ENCODE peak calls at places on chromosomes 7 and 10, in seven cellular contexts. C is breast epithelium, E is sigmoid colon, D is prostate gland, P is transverse colon, A is A549, W is gastrocnemius medialis. Q is an unnamed sample.
A peak's percentile ranks its signal among the peaks of the same experiment; 100 is the strongest.

GRCh38 chr10:87862644-87863101 is 660 bp downstream of the KLLN start:
- DNase-seq in D (no peak), P (no peak), W (no peak), E (no peak), C (no peak), A (no peak), Q (no peak)

GRCh38 chr7:3095046-3095445 is 51.4 kb upstream of the CARD11 start:
- DNase-seq in A (no peak), W (peak; percentile 4), D (no peak), C (no peak), E (no peak), P (peak; percentile 25), Q (no peak)

GRCh38 chr7:131021902-131022301 is 287.9 kb upstream of the KLF14 start:
- DNase-seq in P (no peak), D (no peak), A (no peak), W (no peak), C (no peak), E (no peak), Q (no peak)

GRCh38 chr10:124943301-124944092 is 1.6 kb downstream of the ZRANB1 start:
- DNase-seq in P (no peak), C (no peak), D (no peak), A (no peak), E (no peak), W (no peak), Q (no peak)

GRCh38 chr10:105973252-105973877 is 1191.1 kb downstream of the SORCS1 start:
- DNase-seq in W (no peak), C (no peak), A (no peak), P (no peak), D (no peak), E (no peak), Q (no peak)

GRCh38 chr7:5215313-5215712 is 25.3 kb downstream of the WIPI2 start:
- DNase-seq in E (peak; percentile 18), A (no peak), D (no peak), W (no peak), P (no peak), C (no peak), Q (no peak)

GRCh38 chr7:152899482-152900166 is 140.1 kb downstream of the ACTR3B start:
- DNase-seq in E (no peak), W (peak; percentile 81), P (no peak), A (no peak), C (no peak), D (peak; percentile 68), Q (no peak)

GRCh38 chr10:27252267-27253000 is 11.8 kb upstream of the ACBD5 start:
- DNase-seq in C (peak; percentile 66), W (no peak), A (peak; percentile 36), D (no peak), P (peak; percentile 83), E (no peak), Q (peak; percentile 84)

GRCh38 chr7:105268056-105268455 is 120.7 kb downstream of the SRPK2 start:
- DNase-seq in A (peak; percentile 35), E (no peak), P (no peak), C (no peak), D (no peak), W (no peak), Q (peak; percentile 14)

GRCh38 chr7:90119178-90119971 is 34.9 kb upstream of the STEAP1 start:
- DNase-seq in A (no peak), E (peak; percentile 68), C (peak; percentile 54), D (peak; percentile 19), P (no peak), W (no peak), Q (no peak)

DNA sequence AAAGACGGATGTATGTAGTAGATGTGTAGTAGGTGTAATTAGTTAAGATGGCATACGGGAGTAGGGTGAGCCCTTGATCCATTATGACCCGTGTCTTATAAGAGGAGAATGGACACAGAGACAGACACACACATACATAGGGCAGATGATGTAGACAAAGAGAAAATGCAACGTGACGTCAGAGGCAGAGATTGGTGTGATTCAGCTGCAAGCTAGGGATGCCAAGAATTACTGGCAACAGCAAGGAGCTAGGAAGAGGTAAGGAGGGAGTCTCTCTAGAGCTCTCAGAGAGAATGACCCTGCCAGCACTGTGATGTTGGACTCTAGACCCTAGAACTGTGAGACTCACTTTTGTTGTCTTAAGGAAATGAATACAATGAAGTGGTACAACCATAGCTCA is 247.0 kb upstream of the HABP2 start:
- DNase-seq in W (no peak), P (no peak), C (no peak), E (no peak), A (no peak), D (no peak), Q (no peak)
- TF ChIP-seq POLR2A in W (no peak), P (no peak), C (no peak), E (no peak), A (no peak), D (no peak), Q (no peak)

GRCh38 chr7:36390199-36391090 is 783 bp downstream of the ANLN start:
- DNase-seq in P (peak; percentile 85), A (peak; percentile 88), W (no peak), C (peak; percentile 79), D (peak; percentile 82), E (peak; percentile 69), Q (peak; percentile 85)

GRCh38 chr7:36391436-36392198 is 2.0 kb downstream of the ANLN start:
- DNase-seq in A (no peak), E (no peak), C (no peak), D (no peak), W (no peak), P (no peak), Q (peak; percentile 21)

GRCh38 chr7:36387437-36388345 is 2.0 kb upstream of the ANLN start:
- DNase-seq in W (no peak), P (no peak), E (no peak), C (no peak), D (no peak), A (peak; percentile 31), Q (no peak)

GRCh38 chr7:36388423-36388822 is 1.2 kb upstream of the ANLN start:
- DNase-seq in A (no peak), E (no peak), W (no peak), D (no peak), C (no peak), P (no peak), Q (no peak)

DNA sequence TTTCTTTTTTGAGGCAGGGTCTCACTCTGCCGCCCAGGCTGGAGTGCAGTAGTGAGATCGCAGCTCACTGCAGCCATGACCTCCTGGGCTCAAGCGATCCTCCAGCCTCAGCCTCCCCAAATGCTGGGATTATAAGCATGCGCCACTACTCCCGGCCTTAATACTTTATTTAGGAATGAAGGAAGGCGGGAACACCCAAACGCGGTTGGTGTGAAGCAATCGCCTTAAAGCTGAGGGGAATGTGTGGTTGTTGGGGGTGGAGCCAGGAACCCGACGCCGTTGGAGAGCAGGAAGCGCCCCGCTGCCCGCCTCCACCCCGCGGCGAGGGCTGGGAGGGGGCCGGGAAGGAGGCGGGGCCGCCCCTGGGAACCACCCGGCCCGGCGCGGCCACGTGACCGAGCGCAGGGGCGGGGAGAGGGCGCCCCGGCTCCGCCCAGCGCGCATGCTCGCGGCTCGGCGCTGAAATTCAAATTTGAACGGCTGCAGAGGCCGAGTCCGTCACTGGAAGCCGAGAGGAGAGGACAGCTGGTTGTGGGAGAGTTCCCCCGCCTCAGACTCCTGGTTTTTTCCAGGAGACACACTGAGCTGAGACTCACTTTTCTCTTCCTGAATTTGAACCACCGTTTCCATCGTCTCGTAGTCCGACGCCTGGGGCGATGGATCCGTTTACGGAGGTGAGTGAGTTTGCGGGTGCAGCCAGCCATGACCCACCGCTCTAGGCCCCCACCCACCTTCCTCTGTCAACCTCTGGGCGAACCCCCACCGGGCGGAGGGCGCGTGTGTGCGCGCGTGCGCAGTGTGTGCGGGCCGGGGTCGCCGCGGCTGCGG is at the start of gene ANLN:
- DNase-seq in W (peak; percentile 79), D (peak; percentile 90), E (peak; percentile 97), P (peak; percentile 95), A (peak; percentile 93), C (peak; percentile 89), Q (peak; percentile 91)
- TF ChIP-seq POLR2A in W (no peak), D (peak; percentile 23), E (no peak), P (no peak), A (peak; percentile 41), C (no peak), Q (peak; percentile 93)

GRCh38 chr7:78020131-78020873 is 221.7 kb downstream of the PHTF2 start:
- DNase-seq in A (peak; percentile 80), P (peak; percentile 63), W (peak; percentile 29), C (no peak), E (peak; percentile 80), D (peak; percentile 75), Q (peak; percentile 76)

GRCh38 chr7:78020874-78021249 is 222.3 kb downstream of the PHTF2 start:
- DNase-seq in W (no peak), A (no peak), E (no peak), D (no peak), C (no peak), P (no peak), Q (no peak)

GRCh38 chr7:78018541-78019456 is 220.2 kb downstream of the PHTF2 start:
- DNase-seq in P (peak; percentile 44), D (peak; percentile 10), W (peak; percentile 26), E (peak; percentile 77), C (no peak), A (peak; percentile 14), Q (peak; percentile 51)

GRCh38 chr7:78017621-78018100 is 219.1 kb downstream of the PHTF2 start:
- DNase-seq in W (no peak), E (no peak), A (no peak), P (no peak), C (no peak), D (no peak), Q (no peak)

GRCh38 chr7:78019457-78020130 is 221.0 kb downstream of the PHTF2 start:
- DNase-seq in A (peak; percentile 93), P (peak; percentile 93), C (peak; percentile 91), W (peak; percentile 87), D (peak; percentile 91), E (peak; percentile 96), Q (peak; percentile 75)
- TF ChIP-seq POLR2A in A (peak; percentile 68), P (peak; percentile 75), C (peak; percentile 76), W (peak; percentile 47), D (peak; percentile 38), E (peak; percentile 23), Q (no peak)

GRCh38 chr10:70699063-70699658 is 26.9 kb downstream of the ADAMTS14 start:
- DNase-seq in E (no peak), D (no peak), W (no peak), A (no peak), C (no peak), P (no peak), Q (no peak)

GRCh38 chr10:70704211-70704610 is 31.9 kb downstream of the ADAMTS14 start:
- DNase-seq in E (no peak), D (no peak), C (no peak), P (no peak), W (no peak), A (no peak), Q (no peak)

GRCh38 chr10:70695241-70696030 is 23.1 kb downstream of the ADAMTS14 start:
- DNase-seq in C (no peak), W (no peak), E (no peak), P (no peak), D (no peak), A (no peak), Q (no peak)

GRCh38 chr10:70702193-70702763 is 30.0 kb downstream of the ADAMTS14 start:
- DNase-seq in W (no peak), A (no peak), P (no peak), E (no peak), D (no peak), C (no peak), Q (no peak)

DNA sequence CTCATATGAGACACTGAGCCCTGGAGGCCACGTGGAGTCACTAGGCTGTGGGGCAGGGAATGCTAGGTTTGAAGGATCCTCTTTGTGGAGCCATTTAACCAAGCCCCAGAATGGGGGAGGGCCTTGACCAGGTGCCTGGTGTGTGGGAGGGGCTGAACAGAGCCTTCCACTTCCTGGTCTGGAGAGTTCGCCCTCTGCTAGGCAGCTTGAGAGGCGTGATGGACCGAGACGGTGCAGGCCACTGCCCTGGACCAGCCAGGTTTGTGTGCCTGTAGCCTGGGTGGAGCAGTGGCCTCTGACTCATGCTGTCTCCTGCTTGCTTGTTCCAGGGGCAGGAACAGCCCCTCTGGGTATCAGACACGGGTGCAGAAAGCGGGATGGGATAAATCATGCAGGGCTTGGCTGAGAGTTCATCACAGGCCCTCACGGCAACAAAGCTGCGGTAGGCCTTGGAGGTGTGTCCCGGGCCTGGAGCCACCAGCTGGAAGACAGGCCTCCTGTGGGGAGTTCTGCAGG is 27.4 kb downstream of the ADAMTS14 start:
- DNase-seq in P (no peak), A (no peak), D (no peak), E (no peak), W (no peak), C (no peak), Q (no peak)
- TF ChIP-seq POLR2A in P (no peak), A (no peak), D (no peak), E (no peak), W (no peak), C (no peak), Q (no peak)